ENCODE peak calls at places on chromosomes 1 and 21, in six cellular contexts. D is body of pancreas, X is A673, V is tibial nerve, B is heart right ventricle, U is HL-60. T is an unnamed sample.

GRCh38 chr1:118145736-118146135 is 39.3 kb downstream of the SPAG17 start:
- DNase-seq in B (no peak), U (no peak), D (no peak), X (peak), V (no peak), T (no peak)

GRCh38 chr1:30512922-30513265 is 210.5 kb downstream of the MATN1 start:
- DNase-seq in X (no peak), V (no peak), D (no peak), B (no peak), U (no peak), T (no peak)

GRCh38 chr1:86155807-86156561 is 588 bp downstream of the COL24A1 start:
- DNase-seq in X (peak), U (no peak), D (peak), V (no peak), B (peak), T (peak)

GRCh38 chr1:191065771-191066170 is 588.1 kb upstream of the BRINP3 start:
- DNase-seq in D (no peak), X (no peak), U (no peak), V (no peak), B (no peak), T (no peak)

GRCh38 chr21:27571706-27572105 is 604.8 kb upstream of the ADAMTS5 start:
- DNase-seq in V (no peak), U (no peak), D (no peak), X (no peak), B (no peak), T (no peak)

GRCh38 chr1:22350171-22350961 is 101.3 kb upstream of the ZBTB40 start:
- DNase-seq in D (no peak), X (no peak), V (no peak), U (no peak), B (no peak), T (no peak)

GRCh38 chr1:159067699-159068621 is 8.6 kb downstream of the AIM2 start:
- DNase-seq in D (peak), B (no peak), V (no peak), U (peak), X (no peak), T (no peak)

GRCh38 chr1:4345126-4345525 is 309.3 kb upstream of the AJAP1 start:
- DNase-seq in U (no peak), B (no peak), X (no peak), V (no peak), D (no peak), T (no peak)

GRCh38 chr1:3305156-3305555 is 149.3 kb upstream of the ARHGEF16 start:
- DNase-seq in D (no peak), U (no peak), X (no peak), B (no peak), V (no peak), T (no peak)

GRCh38 chr21:42047821-42048613 is 23.1 kb upstream of the UMODL1 start:
- DNase-seq in D (peak), U (no peak), V (peak), B (peak), X (no peak), T (peak)

GRCh38 chr1:177424746-177425145 is 254.0 kb downstream of the BRINP2 start:
- DNase-seq in D (no peak), X (no peak), U (no peak), V (no peak), B (no peak), T (no peak)

GRCh38 chr1:101238041-101238515 is 1.3 kb downstream of the S1PR1 start:
- DNase-seq in X (no peak), V (no peak), U (no peak), B (no peak), D (no peak), T (no peak)

GRCh38 chr21:37532868-37533780 is 166.6 kb downstream of the DYRK1A start:
- DNase-seq in U (no peak), V (no peak), D (peak), X (peak), B (no peak), T (no peak)

GRCh38 chr21:33642896-33643657 is 776 bp downstream of the ITSN1 start:
- DNase-seq in B (peak), U (no peak), V (no peak), X (peak), D (peak), T (peak)

GRCh38 chr1:152049291-152050073 is 12.7 kb upstream of the S100A11 start:
- DNase-seq in X (no peak), B (no peak), U (peak), D (no peak), V (no peak), T (no peak)

GRCh38 chr1:21337931-21338567 is 47.8 kb upstream of the ECE1 start:
- DNase-seq in D (peak), B (peak), V (peak), X (no peak), U (peak), T (peak)

GRCh38 chr1:11109361-11109760 is 9.7 kb upstream of the EXOSC10 start:
- DNase-seq in D (no peak), U (no peak), X (no peak), V (no peak), B (no peak), T (no peak)

GRCh38 chr1:116498789-116499628 is 71.8 kb downstream of the CD58 start:
- DNase-seq in U (peak), V (no peak), X (peak), D (peak), B (peak), T (no peak)

GRCh38 chr1:28329395-28330153 is 734 bp downstream of the MED18 start:
- DNase-seq in D (peak), X (peak), U (peak), B (no peak), V (no peak), T (peak)

GRCh38 chr1:18632218-18632588 is 1.6 kb downstream of the PAX7 start:
- DNase-seq in D (no peak), X (no peak), U (no peak), V (no peak), B (no peak), T (no peak)

GRCh38 chr1:179709841-179710329 is 33.2 kb upstream of the FAM163A start:
- DNase-seq in X (peak), D (peak), B (peak), V (no peak), U (no peak), T (no peak)

GRCh38 chr1:96521994-96522760 is 199.4 kb upstream of the PTBP2 start:
- DNase-seq in V (no peak), B (no peak), X (no peak), U (no peak), D (no peak), T (no peak)

GRCh38 chr1:70874826-70875225 is 172.8 kb downstream of the PTGER3 start:
- DNase-seq in X (no peak), U (no peak), D (no peak), B (no peak), V (no peak), T (no peak)

GRCh38 chr1:58033311-58033710 is 513.2 kb downstream of the OMA1 start:
- DNase-seq in X (no peak), U (no peak), V (no peak), D (no peak), B (no peak), T (no peak)

GRCh38 chr1:58031416-58031815 is 515.1 kb downstream of the OMA1 start:
- DNase-seq in X (no peak), B (no peak), D (no peak), U (no peak), V (no peak), T (no peak)

GRCh38 chr1:58032621-58033073 is 513.9 kb downstream of the OMA1 start:
- DNase-seq in V (no peak), D (no peak), X (no peak), B (no peak), U (no peak), T (no peak)

GRCh38 chr1:58035523-58035922 is 511.0 kb downstream of the OMA1 start:
- DNase-seq in B (no peak), V (no peak), X (peak), U (peak), D (no peak), T (no peak)
- H3K27ac ChIP-seq in B (no peak), V (no peak), X (no peak), U (no peak), D (no peak), T (no peak)

DNA sequence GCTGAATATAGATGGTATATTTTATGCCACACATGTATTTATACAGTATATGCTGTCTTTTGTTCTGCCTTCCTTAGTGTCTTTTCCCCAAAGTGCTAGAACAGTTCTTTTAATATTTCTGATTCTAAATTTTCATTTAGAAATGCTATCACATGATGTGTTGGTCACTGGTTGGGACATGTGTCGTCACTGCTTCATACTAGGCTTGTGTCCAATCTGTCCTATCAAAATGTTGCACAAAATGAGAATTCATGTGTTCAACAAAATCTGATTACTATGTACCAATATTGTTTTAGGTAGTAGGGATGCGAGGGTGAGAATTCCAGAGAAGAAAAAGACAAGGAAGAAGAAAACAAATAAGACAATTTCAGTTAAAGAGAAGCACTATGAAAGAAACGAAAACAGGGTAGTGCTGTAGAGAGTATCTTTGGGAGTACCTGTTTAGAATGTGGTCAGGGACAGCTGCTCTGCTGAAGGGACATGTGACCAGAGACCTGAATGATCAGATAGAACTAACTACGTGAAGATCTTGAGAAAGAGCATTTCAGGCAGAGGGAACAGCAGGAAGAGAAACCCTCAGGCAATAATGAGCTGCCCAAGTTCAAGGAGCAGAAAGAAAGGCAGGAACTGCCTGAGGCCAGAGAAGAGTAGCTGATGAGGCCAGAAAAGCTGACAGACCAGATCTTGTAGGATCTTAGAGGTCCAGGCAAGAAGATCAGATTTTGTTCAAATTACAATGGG is 1.4 kb downstream of the KMO start:
- DNase-seq in D (no peak), X (no peak), B (no peak), V (no peak), U (peak), T (no peak)
- H3K4me3 ChIP-seq in D (no peak), X (peak), B (no peak), V (peak), U (no peak), T (no peak)

GRCh38 chr1:221723918-221724263 is 18.0 kb downstream of the DUSP10 start:
- DNase-seq in X (no peak), U (no peak), V (no peak), D (no peak), B (no peak), T (no peak)
- H3K27ac ChIP-seq in X (no peak), U (no peak), V (no peak), D (no peak), B (no peak), T (no peak)

DNA sequence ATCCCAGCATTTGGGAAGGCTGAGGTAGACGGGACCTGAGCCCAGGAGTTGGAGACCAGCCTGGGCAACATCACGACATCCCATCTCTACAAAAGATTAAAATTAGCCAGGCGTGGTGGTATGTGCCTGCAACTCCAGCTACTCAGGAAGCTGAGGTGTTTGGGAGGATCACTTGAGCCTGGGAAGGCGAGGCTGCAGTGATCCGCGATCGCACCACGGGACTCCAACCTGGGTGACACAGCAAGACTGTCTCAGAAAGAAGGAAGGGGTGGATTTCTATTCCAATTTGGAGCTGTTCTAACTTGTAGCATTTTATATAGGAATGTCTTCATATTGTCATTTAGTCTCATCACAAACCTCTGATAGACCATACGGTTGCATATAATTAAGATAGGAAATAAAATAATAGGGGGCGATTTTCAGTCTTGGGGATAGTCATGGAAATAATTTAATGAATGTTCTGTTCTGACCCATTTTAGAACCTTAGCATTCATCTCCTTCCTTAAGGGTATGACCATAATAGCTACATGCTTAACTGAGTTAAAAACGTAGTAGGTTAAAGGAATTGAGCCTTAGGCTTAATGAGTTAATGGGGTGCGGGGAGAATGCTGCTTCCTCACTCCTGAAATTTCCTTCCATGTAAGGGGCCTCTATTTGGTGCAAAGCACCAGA is 93.1 kb downstream of the ADCY10 start:
- DNase-seq in D (no peak), B (no peak), U (no peak), V (no peak), X (no peak), T (peak)
- H3K4me3 ChIP-seq in D (no peak), B (no peak), U (no peak), V (no peak), X (no peak), T (no peak)

GRCh38 chr1:33008051-33008914 is 28.4 kb downstream of the AK2 start:
- DNase-seq in D (peak), V (no peak), U (peak), X (no peak), B (no peak), T (no peak)
- H3K27ac ChIP-seq in D (peak), V (no peak), U (no peak), X (no peak), B (peak), T (no peak)

GRCh38 chr1:110634086-110634454 is 27.9 kb upstream of the KCNA2 start:
- DNase-seq in V (no peak), D (no peak), U (no peak), X (no peak), B (no peak), T (no peak)
- H3K4me3 ChIP-seq in V (no peak), D (no peak), U (no peak), X (no peak), B (no peak), T (no peak)

GRCh38 chr21:38809170-38809878 is 3.6 kb downstream of the ETS2 start:
- DNase-seq in V (no peak), B (peak), D (no peak), U (peak), X (no peak), T (no peak)
- H3K27ac ChIP-seq in V (peak), B (peak), D (peak), U (peak), X (no peak), T (peak)

GRCh38 chr1:89260575-89261275 is 11.9 kb downstream of the GBP5 start:
- DNase-seq in U (no peak), B (no peak), V (no peak), D (no peak), X (no peak), T (no peak)

GRCh38 chr1:89257036-89257435 is 15.6 kb downstream of the GBP5 start:
- DNase-seq in V (no peak), U (peak), B (no peak), D (no peak), X (no peak), T (no peak)

GRCh38 chr1:89260042-89260441 is 12.6 kb downstream of the GBP5 start:
- DNase-seq in V (no peak), B (no peak), D (no peak), X (no peak), U (no peak), T (no peak)

GRCh38 chr1:89261926-89262540 is 10.6 kb downstream of the GBP5 start:
- DNase-seq in D (no peak), B (no peak), U (no peak), X (peak), V (no peak), T (peak)

GRCh38 chr1:89259283-89259971 is 13.2 kb downstream of the GBP5 start:
- DNase-seq in V (no peak), D (no peak), B (no peak), U (no peak), X (no peak), T (no peak)
- H3K4me3 ChIP-seq in V (no peak), D (no peak), B (no peak), U (no peak), X (no peak), T (no peak)

GRCh38 chr1:41580021-41580420 is 95.5 kb upstream of the EDN2 start:
- DNase-seq in U (no peak), X (no peak), D (no peak), B (no peak), V (no peak), T (no peak)
- H3K27ac ChIP-seq in U (no peak), X (no peak), D (no peak), B (no peak), V (no peak), T (no peak)

T was measured in aorta.